ENCODE peak calls at places on chromosome 10, in ten cellular contexts. W is fibroblast of lung; F is pancreas; V is cardiac fibroblast; H is fibroblast of the aortic adventitia; R is testis; P is psoas muscle; B is NB4; O is CD4-positive, CD25-positive, alpha-beta regulatory T cell; G is uterus. N is an unnamed sample.

GRCh38 chr10:101650841-101651240 is 44.1 kb downstream of the FBXW4 start:
- DNase-seq in W (no peak), F (no peak), V (no peak), H (no peak), R (no peak), P (no peak), B (no peak), O (no peak), G (no peak), N (no peak)

GRCh38 chr10:88966785-88967184 is 14.2 kb upstream of the ACTA2 start:
- DNase-seq in W (no peak), F (no peak), V (no peak), H (peak), R (peak), P (peak), B (no peak), O (no peak), G (peak), N (no peak)

GRCh38 chr10:124532106-124532641 is 70.6 kb downstream of the LHPP start:
- DNase-seq in W (no peak), F (no peak), V (no peak), H (no peak), R (no peak), P (peak), B (peak), O (peak), G (no peak), N (no peak)

GRCh38 chr10:130498934-130499333 is 362.7 kb downstream of the GLRX3 start:
- DNase-seq in W (no peak), F (peak), V (no peak), H (no peak), R (peak), P (no peak), B (no peak), O (no peak), G (no peak), N (no peak)

GRCh38 chr10:17562572-17562971 is 54.6 kb downstream of the HACD1 start:
- DNase-seq in W (peak), F (no peak), V (peak), H (peak), R (no peak), P (no peak), B (no peak), O (no peak), G (no peak), N (no peak)

GRCh38 chr10:29535012-29535777 is 99.6 kb downstream of the SVIL start:
- DNase-seq in W (peak), F (peak), V (peak), H (peak), R (peak), P (no peak), B (peak), O (no peak), G (peak), N (no peak)

GRCh38 chr10:76632158-76633051 is 1005.2 kb downstream of the KCNMA1 start:
- DNase-seq in W (no peak), F (no peak), V (no peak), H (no peak), R (no peak), P (no peak), B (peak), O (no peak), G (no peak), N (peak)

GRCh38 chr10:86711957-86712708 is 43.8 kb downstream of the LDB3 start:
- DNase-seq in W (peak), F (peak), V (peak), H (peak), R (peak), P (peak), B (peak), O (no peak), G (peak), N (no peak)

GRCh38 chr10:131815366-131816156 is 85.2 kb upstream of the PPP2R2D start:
- DNase-seq in W (no peak), F (no peak), V (no peak), H (no peak), R (peak), P (no peak), B (no peak), O (no peak), G (no peak), N (no peak)

GRCh38 chr10:109668137-109668536 is 255.2 kb downstream of the XPNPEP1 start:
- DNase-seq in W (no peak), F (no peak), V (no peak), H (no peak), R (no peak), P (no peak), B (no peak), O (no peak), G (no peak), N (no peak)

GRCh38 chr10:102673961-102674511 is 29.8 kb downstream of the TRIM8 start:
- DNase-seq in W (peak), F (peak), V (peak), H (peak), R (peak), P (peak), B (no peak), O (peak), G (peak), N (peak)

GRCh38 chr10:3192856-3193635 is 20.5 kb upstream of the PITRM1 start:
- DNase-seq in W (peak), F (no peak), V (peak), H (peak), R (peak), P (no peak), B (peak), O (peak), G (peak), N (peak)

GRCh38 chr10:92699518-92700272 is 9.9 kb downstream of the HHEX start:
- DNase-seq in W (peak), F (no peak), V (peak), H (peak), R (peak), P (no peak), B (peak), O (peak), G (no peak), N (peak)
- H3K4me3 ChIP-seq in W (peak), F (no peak), V (peak), H (peak), R (peak), P (peak), B (peak), O (peak), G (peak), N (peak)

GRCh38 chr10:11160982-11161554 is 143.4 kb downstream of the CELF2 start:
- DNase-seq in W (no peak), F (no peak), V (no peak), H (no peak), R (no peak), P (no peak), B (no peak), O (no peak), G (no peak), N (no peak)

GRCh38 chr10:11161910-11162309 is 144.2 kb downstream of the CELF2 start:
- DNase-seq in W (no peak), F (no peak), V (no peak), H (no peak), R (no peak), P (no peak), B (no peak), O (no peak), G (no peak), N (no peak)

GRCh38 chr10:11164806-11165590 is 147.3 kb downstream of the CELF2 start:
- DNase-seq in W (peak), F (peak), V (peak), H (peak), R (peak), P (peak), B (peak), O (peak), G (peak), N (peak)

GRCh38 chr10:11163990-11164805 is 146.5 kb downstream of the CELF2 start:
- DNase-seq in W (no peak), F (no peak), V (no peak), H (peak), R (no peak), P (no peak), B (no peak), O (peak), G (no peak), N (no peak)

DNA sequence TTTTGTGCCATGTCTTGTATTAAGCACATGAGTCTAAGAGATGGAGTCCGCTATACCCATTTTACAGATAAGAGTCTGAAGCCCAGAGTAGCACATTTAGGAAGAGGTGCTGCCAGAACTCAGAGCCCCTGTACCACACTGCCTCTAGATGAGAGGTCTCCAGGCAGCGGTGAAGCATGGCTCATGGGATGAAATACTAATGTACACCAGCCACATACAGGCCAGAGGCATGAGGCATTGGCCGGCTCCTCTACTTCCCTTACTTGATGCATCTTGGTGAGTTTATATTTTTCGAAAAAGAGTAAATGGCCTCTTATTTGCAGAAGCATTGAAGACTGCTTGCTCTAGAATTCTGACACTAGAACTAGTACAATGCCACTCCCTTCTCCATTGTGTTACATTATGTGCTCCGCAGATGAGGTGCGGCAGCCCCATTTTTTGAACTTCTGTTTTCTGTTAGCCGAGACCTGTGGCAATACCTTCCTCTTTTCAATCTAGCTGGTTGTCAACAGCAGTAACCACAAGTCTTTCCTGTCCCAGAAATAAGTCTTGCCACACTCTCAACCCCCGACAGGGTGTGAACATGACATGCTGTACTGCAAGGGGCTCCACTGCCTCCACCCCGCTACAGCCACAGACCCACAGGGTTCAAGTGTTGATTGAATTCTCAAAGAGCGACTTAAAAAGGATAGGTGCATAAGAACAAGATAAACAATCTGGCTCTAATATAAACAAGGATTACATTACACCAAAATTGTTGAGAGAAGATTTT is 145.3 kb downstream of the CELF2 start:
- DNase-seq in W (no peak), F (no peak), V (peak), H (no peak), R (peak), P (peak), B (peak), O (peak), G (peak), N (peak)
- H3K4me3 ChIP-seq in W (no peak), F (no peak), V (no peak), H (no peak), R (no peak), P (peak), B (peak), O (peak), G (no peak), N (peak)

DNA sequence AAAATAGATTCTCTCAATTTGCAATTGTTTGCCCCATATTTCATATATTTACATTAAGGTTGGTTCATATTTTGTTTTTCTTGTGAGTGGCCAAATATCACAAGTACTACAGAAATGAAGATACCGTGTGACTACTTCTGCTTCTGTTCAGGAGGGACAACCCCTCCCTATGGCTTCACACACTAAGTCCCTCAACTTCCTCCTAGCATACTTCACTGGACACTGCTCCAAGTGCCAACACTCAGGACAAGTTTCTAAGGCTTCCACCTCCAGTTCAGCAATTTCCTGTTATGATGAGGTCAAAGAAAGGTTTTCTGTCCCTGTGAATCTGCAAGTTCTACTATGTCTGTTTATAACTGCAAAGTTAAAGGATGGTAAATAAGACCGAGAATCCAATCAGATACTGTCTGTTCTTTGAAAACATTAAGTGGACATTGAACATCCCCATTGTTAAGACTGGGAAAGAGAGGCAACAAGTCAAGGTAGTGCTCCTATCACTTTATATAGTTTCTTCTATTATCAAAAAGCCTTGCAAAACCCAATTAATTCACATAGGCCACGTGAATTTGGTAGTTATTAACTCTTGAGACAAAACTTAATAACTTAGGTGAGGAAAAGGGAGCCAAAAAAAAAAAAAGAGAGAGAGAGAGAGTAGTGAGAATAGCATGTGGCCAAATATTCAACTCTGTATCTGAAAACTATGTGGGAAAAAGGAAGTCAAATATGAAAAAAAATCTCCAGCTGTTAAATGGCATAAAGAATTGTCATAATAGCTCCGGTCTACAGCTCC is 81.3 kb upstream of the DKK1 start:
- DNase-seq in W (no peak), F (no peak), V (peak), H (no peak), R (no peak), P (no peak), B (peak), O (no peak), G (no peak), N (no peak)
- H3K4me3 ChIP-seq in W (peak), F (no peak), V (peak), H (no peak), R (no peak), P (peak), B (no peak), O (no peak), G (no peak), N (peak)

DNA sequence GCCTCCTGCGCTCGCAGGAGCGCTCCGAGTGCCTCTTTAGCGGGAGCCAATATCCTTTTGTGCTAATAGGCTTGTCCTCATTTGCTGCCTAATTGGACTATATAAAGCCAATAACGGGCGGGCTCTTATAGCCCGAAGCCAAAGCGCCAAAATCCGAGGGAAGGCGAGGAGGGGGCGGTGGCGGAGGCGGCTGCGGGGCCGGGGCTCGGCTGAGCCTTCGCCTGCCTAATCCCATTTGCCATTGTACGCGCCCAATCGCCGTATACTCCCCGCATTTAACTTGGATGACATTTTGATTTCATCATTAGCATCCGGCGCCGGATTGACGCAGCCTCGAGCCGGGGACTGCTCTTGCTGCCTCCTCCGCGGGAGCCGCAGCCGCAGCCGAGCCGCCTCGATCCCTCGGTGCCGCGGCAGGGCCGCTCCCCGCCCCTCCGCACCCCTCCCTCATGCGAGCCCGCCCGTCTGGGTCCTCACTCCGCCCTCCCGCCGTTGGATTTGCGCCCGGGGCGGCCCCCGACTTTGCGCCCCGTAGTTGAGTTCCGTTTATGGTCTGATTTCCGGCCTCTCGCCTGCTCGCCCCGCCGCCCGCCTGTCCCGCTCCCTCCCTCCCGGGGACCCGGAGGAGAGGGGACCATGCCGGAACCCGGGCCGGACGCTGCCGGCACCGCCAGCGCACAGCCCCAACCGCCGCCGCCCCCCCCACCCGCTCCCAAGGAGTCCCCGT is at the start of gene HMX3:
- DNase-seq in W (peak), F (no peak), V (peak), H (no peak), R (no peak), P (no peak), B (peak), O (peak), G (no peak), N (peak)
- H3K4me3 ChIP-seq in W (peak), F (no peak), V (peak), H (peak), R (peak), P (peak), B (peak), O (peak), G (no peak), N (peak)

GRCh38 chr10:75286901-75287300 is 51.1 kb upstream of the COMTD1 start:
- DNase-seq in W (no peak), F (no peak), V (no peak), H (no peak), R (no peak), P (no peak), B (no peak), O (no peak), G (no peak), N (no peak)

GRCh38 chr10:75281980-75282379 is 46.2 kb upstream of the COMTD1 start:
- DNase-seq in W (no peak), F (no peak), V (no peak), H (no peak), R (no peak), P (no peak), B (no peak), O (no peak), G (no peak), N (no peak)

GRCh38 chr10:75283150-75284096 is 47.7 kb upstream of the COMTD1 start:
- DNase-seq in W (peak), F (no peak), V (peak), H (peak), R (no peak), P (no peak), B (no peak), O (no peak), G (peak), N (no peak)

GRCh38 chr10:75287697-75288096 is 51.9 kb upstream of the COMTD1 start:
- DNase-seq in W (no peak), F (no peak), V (no peak), H (no peak), R (no peak), P (no peak), B (no peak), O (no peak), G (no peak), N (no peak)

DNA sequence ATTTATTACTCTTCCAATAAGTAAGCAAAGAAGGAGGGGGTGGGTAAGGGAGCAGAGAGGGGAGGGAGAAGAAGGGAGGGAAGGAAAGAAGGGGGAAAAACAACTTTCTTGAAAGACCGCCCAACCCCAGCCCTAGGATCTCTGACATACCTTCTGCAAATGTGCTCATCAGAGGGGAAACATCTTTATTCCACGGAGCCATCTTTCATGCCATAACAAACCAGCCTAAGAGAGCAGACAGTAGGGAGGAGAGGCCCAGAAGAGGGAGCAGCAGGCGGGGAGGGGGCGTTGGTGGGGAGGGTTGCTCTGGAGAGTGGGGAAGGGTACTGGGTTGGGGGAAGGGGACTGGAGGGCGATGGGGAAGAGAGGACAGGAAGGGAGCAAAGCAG is 48.3 kb upstream of the COMTD1 start:
- DNase-seq in W (no peak), F (no peak), V (no peak), H (no peak), R (no peak), P (no peak), B (no peak), O (no peak), G (peak), N (no peak)
- H3K4me3 ChIP-seq in W (no peak), F (no peak), V (no peak), H (no peak), R (no peak), P (no peak), B (no peak), O (no peak), G (no peak), N (no peak)

N was measured in Jurkat, Clone E6-1.